ENCODE peak calls at places on chromosomes 13 and 19, in six cellular contexts. One of them, this sample, is unnamed.
A peak's percentile ranks its signal among the peaks of the same experiment; 100 is the strongest.

GRCh38 chr19:35986664-35987570 is 8.1 kb upstream of the SDHAF1 start:
- DNase-seq in heart right ventricle: peak; percentile 35
- DNase-seq in A549: peak; percentile 59
- DNase-seq in tibial nerve: no peak
- DNase-seq in uterus: no peak
- DNase-seq in endodermal cell: peak; percentile 87
- DNase-seq in this sample: peak; percentile 50

GRCh38 chr19:51339687-51340656 is 2.0 kb downstream of the VSIG10L start:
- DNase-seq in heart right ventricle: peak; percentile 99
- DNase-seq in A549: peak; percentile 99
- DNase-seq in tibial nerve: peak; percentile 98
- DNase-seq in uterus: peak; percentile 99
- DNase-seq in endodermal cell: peak; percentile 100
- DNase-seq in this sample: peak; percentile 98

GRCh38 chr13:111265006-111265700 is 55.3 kb upstream of the TEX29 start:
- DNase-seq in heart right ventricle: no peak
- DNase-seq in A549: no peak
- DNase-seq in tibial nerve: no peak
- DNase-seq in uterus: no peak
- DNase-seq in endodermal cell: peak; percentile 72
- DNase-seq in this sample: no peak

GRCh38 chr13:55160911-55161310 is 1979.8 kb upstream of the PRR20A start:
- DNase-seq in heart right ventricle: no peak
- DNase-seq in A549: no peak
- DNase-seq in tibial nerve: no peak
- DNase-seq in uterus: no peak
- DNase-seq in endodermal cell: no peak
- DNase-seq in this sample: no peak

GRCh38 chr19:53977991-53978731 is 13.3 kb upstream of the CACNG6 start:
- DNase-seq in heart right ventricle: peak; percentile 72
- DNase-seq in A549: peak; percentile 100
- DNase-seq in tibial nerve: no peak
- DNase-seq in uterus: peak; percentile 21
- DNase-seq in endodermal cell: peak; percentile 98
- DNase-seq in this sample: peak; percentile 50

GRCh38 chr13:94419304-94419943 is 60.1 kb downstream of the DCT start:
- DNase-seq in heart right ventricle: no peak
- DNase-seq in A549: no peak
- DNase-seq in tibial nerve: no peak
- DNase-seq in uterus: no peak
- DNase-seq in endodermal cell: no peak
- DNase-seq in this sample: no peak

GRCh38 chr19:11496391-11497163 is 9.1 kb downstream of the ZNF653 start:
- DNase-seq in heart right ventricle: peak; percentile 61
- DNase-seq in A549: peak; percentile 84
- DNase-seq in tibial nerve: peak; percentile 31
- DNase-seq in uterus: peak; percentile 64
- DNase-seq in endodermal cell: peak; percentile 96
- DNase-seq in this sample: peak; percentile 64

GRCh38 chr13:114119196-114119595 is 13.2 kb downstream of the RASA3 start:
- DNase-seq in heart right ventricle: no peak
- DNase-seq in A549: peak; percentile 48
- DNase-seq in tibial nerve: no peak
- DNase-seq in uterus: peak; percentile 52
- DNase-seq in endodermal cell: peak; percentile 93
- DNase-seq in this sample: no peak

GRCh38 chr19:13001502-13002388 is 6.5 kb downstream of the NFIX start:
- DNase-seq in heart right ventricle: peak; percentile 66
- DNase-seq in A549: no peak
- DNase-seq in tibial nerve: no peak
- DNase-seq in uterus: peak; percentile 86
- DNase-seq in endodermal cell: no peak
- DNase-seq in this sample: peak; percentile 76

GRCh38 chr13:104773775-104774174 is 1707.6 kb upstream of the SLC10A2 start:
- DNase-seq in heart right ventricle: no peak
- DNase-seq in A549: peak; percentile 12
- DNase-seq in tibial nerve: no peak
- DNase-seq in uterus: no peak
- DNase-seq in endodermal cell: no peak
- DNase-seq in this sample: no peak

GRCh38 chr19:29620931-29621351 is 14.9 kb downstream of the POP4 start:
- DNase-seq in heart right ventricle: no peak
- DNase-seq in A549: no peak
- DNase-seq in tibial nerve: no peak
- DNase-seq in uterus: no peak
- DNase-seq in endodermal cell: no peak
- DNase-seq in this sample: no peak

GRCh38 chr13:98517576-98518310 is 59.2 kb downstream of the STK24 start:
- DNase-seq in heart right ventricle: no peak
- DNase-seq in A549: no peak
- DNase-seq in tibial nerve: no peak
- DNase-seq in uterus: no peak
- DNase-seq in endodermal cell: no peak
- DNase-seq in this sample: no peak

GRCh38 chr13:75366380-75367280 is 115.3 kb downstream of the TBC1D4 start:
- DNase-seq in heart right ventricle: no peak
- DNase-seq in A549: no peak
- DNase-seq in tibial nerve: no peak
- DNase-seq in uterus: no peak
- DNase-seq in endodermal cell: no peak
- DNase-seq in this sample: no peak

GRCh38 chr19:44696939-44697669 is 1.8 kb upstream of the CEACAM16 start:
- DNase-seq in heart right ventricle: no peak
- DNase-seq in A549: no peak
- DNase-seq in tibial nerve: no peak
- DNase-seq in uterus: no peak
- DNase-seq in endodermal cell: peak; percentile 81
- DNase-seq in this sample: no peak

GRCh38 chr19:1156305-1156801 is 17.7 kb downstream of the SBNO2 start:
- DNase-seq in heart right ventricle: no peak
- DNase-seq in A549: peak; percentile 60
- DNase-seq in tibial nerve: no peak
- DNase-seq in uterus: peak; percentile 51
- DNase-seq in endodermal cell: no peak
- DNase-seq in this sample: no peak

GRCh38 chr13:46796515-46797467 is at the start of gene ESD:
- DNase-seq in heart right ventricle: peak; percentile 94
- DNase-seq in A549: peak; percentile 90
- DNase-seq in tibial nerve: peak; percentile 94
- DNase-seq in uterus: peak; percentile 96
- DNase-seq in endodermal cell: peak; percentile 96
- DNase-seq in this sample: peak; percentile 97

GRCh38 chr19:33758541-33759013 is 38.1 kb upstream of the KCTD15 start:
- DNase-seq in heart right ventricle: no peak
- DNase-seq in A549: peak; percentile 57
- DNase-seq in tibial nerve: no peak
- DNase-seq in uterus: no peak
- DNase-seq in endodermal cell: no peak
- DNase-seq in this sample: no peak

GRCh38 chr13:20988909-20989735 is 72.3 kb downstream of the LATS2 start:
- DNase-seq in heart right ventricle: no peak
- DNase-seq in A549: no peak
- DNase-seq in tibial nerve: no peak
- DNase-seq in uterus: no peak
- DNase-seq in endodermal cell: no peak
- DNase-seq in this sample: no peak

GRCh38 chr13:98399756-98400155 is 177.2 kb downstream of the STK24 start:
- DNase-seq in heart right ventricle: no peak
- DNase-seq in A549: no peak
- DNase-seq in tibial nerve: no peak
- DNase-seq in uterus: no peak
- DNase-seq in endodermal cell: no peak
- DNase-seq in this sample: no peak

GRCh38 chr13:41678320-41678719 is 221.0 kb downstream of the RGCC start:
- DNase-seq in heart right ventricle: no peak
- DNase-seq in A549: no peak
- DNase-seq in tibial nerve: no peak
- DNase-seq in uterus: no peak
- DNase-seq in endodermal cell: no peak
- DNase-seq in this sample: no peak

GRCh38 chr19:34173145-34173956 is 1.0 kb downstream of the LSM14A start:
- DNase-seq in heart right ventricle: no peak
- DNase-seq in A549: peak; percentile 69
- DNase-seq in tibial nerve: peak; percentile 19
- DNase-seq in uterus: peak; percentile 23
- DNase-seq in endodermal cell: peak; percentile 87
- DNase-seq in this sample: no peak

DNA sequence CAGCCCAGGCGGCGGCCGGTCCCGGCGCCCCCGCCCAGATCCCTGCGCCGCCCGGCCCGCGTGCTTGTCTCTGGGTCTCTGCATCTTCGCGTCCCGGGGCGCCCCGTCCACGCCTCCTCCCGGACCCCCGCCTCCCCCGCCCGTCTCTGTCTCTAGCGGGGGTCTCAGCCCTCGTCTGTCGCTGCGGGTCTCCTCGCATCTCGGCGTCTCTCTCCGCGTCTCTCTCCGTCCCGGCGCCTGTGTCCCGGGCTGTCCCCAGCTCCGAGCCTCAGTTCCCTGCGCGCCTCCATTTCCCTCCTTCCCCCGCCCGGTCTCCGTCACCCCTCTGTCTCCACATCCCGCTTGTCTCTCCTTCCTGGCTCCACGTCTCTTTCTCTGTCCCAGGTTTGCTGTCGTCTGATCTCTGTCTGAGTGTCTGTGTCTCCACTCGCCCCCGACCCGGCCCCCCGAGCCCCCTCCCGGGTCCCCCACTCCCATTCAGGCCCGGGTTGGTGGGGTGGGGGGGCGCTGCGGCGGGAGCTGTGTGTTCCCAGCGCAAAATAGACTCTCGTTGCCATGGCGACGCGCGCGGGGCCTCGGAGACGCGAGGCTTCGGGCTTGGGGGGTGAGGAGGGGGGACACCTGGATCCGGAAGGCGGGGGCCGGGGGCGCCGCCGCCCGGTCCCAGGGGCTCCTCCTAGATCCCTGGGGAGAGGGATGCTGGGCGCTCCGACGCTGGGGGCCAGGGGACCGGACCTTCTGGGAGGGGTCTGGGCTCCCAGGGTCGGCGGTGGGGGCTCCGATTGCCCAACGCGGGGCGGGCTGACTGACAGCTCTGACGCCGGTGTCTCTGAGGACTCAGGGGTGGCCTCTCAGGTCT is 8.7 kb upstream of the SHISA7 start:
- DNase-seq in heart right ventricle: no peak
- DNase-seq in A549: no peak
- DNase-seq in tibial nerve: no peak
- DNase-seq in uterus: no peak
- DNase-seq in endodermal cell: peak; percentile 67
- DNase-seq in this sample: no peak
- H3K4me3 ChIP-seq in heart right ventricle: peak overlapping the region; percentile 31
- H3K4me3 ChIP-seq in A549: peak overlapping the region; percentile 44
- H3K4me3 ChIP-seq in tibial nerve: peak overlapping the region; percentile 53
- H3K4me3 ChIP-seq in uterus: no peak overlapping the region
- H3K4me3 ChIP-seq in endodermal cell: no peak overlapping the region
- H3K4me3 ChIP-seq in this sample: peak overlapping the region; percentile 37

DNA sequence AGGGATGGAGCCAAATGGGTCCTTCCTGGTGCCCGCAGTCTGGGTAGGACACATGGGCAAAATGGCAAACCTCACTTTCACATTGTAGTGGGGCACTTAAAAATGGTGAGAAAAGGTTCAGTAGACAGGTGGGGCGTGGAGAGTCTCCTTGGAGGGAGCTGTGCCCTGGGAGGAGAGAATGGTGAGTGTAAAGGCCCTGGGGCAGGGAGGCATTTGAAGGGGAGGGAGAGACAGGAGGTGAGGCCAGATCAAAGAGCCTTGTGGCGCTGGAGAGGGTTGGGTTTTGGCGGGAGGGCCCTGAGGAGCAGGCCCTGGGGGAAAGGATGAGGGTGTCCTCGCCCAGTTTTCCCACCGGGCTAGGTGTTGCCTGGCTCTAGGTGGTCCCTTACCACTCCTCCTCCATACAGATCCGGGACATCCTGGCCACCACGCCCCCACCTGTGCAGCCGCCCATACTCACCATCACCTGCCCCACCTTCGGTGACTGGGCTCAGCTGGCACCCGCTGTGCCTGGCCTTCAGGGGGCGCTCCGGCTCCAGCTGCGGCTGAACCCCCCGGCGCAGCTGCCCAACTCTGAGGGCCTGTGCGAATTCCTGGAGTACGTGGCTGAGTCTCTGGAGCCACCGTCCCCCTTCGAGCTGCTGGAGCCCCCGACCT is 6.3 kb downstream of the MAP1S start:
- DNase-seq in heart right ventricle: no peak
- DNase-seq in A549: no peak
- DNase-seq in tibial nerve: no peak
- DNase-seq in uterus: no peak
- DNase-seq in endodermal cell: peak; percentile 80
- DNase-seq in this sample: no peak
- TF ChIP-seq CTCF in heart right ventricle: peak; percentile 37
- TF ChIP-seq CTCF in A549: peak; percentile 23
- TF ChIP-seq CTCF in tibial nerve: no peak
- TF ChIP-seq CTCF in uterus: no peak
- TF ChIP-seq CTCF in endodermal cell: peak; percentile 77
- TF ChIP-seq CTCF in this sample: no peak

DNA sequence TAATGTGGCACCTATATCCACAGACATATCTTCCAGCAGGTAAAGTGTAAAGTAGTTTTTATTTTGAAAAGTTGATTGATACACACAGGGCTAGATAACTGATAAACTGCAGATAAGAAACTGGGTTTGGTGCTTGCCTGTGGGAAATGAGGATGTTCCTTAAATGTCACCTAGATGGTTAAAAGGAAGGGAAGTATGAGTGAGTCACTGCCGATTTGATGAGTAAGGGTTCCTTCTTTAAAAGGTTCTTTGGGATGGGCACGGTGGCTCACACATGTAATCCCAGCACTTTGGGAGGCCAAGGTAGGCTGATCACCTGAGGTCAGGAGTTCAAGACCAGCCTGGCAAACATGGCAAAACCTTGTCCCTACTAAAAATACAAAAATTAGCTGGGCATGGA is 73.8 kb upstream of the FRY start:
- DNase-seq in heart right ventricle: no peak
- DNase-seq in A549: no peak
- DNase-seq in tibial nerve: no peak
- DNase-seq in uterus: no peak
- DNase-seq in endodermal cell: no peak
- DNase-seq in this sample: no peak
- H3K27ac ChIP-seq in heart right ventricle: no peak overlapping the region
- H3K27ac ChIP-seq in A549: no peak overlapping the region
- H3K27ac ChIP-seq in tibial nerve: no peak overlapping the region
- H3K27ac ChIP-seq in uterus: no peak overlapping the region
- H3K27ac ChIP-seq in endodermal cell: no peak overlapping the region
- H3K27ac ChIP-seq in this sample: no peak overlapping the region

GRCh38 chr19:14434157-14434501 is 1.0 kb downstream of the PKN1 start:
- DNase-seq in heart right ventricle: no peak
- DNase-seq in A549: no peak
- DNase-seq in tibial nerve: no peak
- DNase-seq in uterus: no peak
- DNase-seq in endodermal cell: no peak
- DNase-seq in this sample: no peak

GRCh38 chr19:14434543-14435319 is 1.6 kb downstream of the PKN1 start:
- DNase-seq in heart right ventricle: peak; percentile 65
- DNase-seq in A549: peak; percentile 73
- DNase-seq in tibial nerve: no peak
- DNase-seq in uterus: peak; percentile 72
- DNase-seq in endodermal cell: no peak
- DNase-seq in this sample: peak; percentile 68

GRCh38 chr19:14433454-14434156 is 499 bp downstream of the PKN1 start:
- DNase-seq in heart right ventricle: no peak
- DNase-seq in A549: no peak
- DNase-seq in tibial nerve: no peak
- DNase-seq in uterus: peak; percentile 40
- DNase-seq in endodermal cell: peak; percentile 62
- DNase-seq in this sample: no peak

GRCh38 chr19:14437578-14438140 is 4.6 kb downstream of the PKN1 start:
- DNase-seq in heart right ventricle: no peak
- DNase-seq in A549: no peak
- DNase-seq in tibial nerve: no peak
- DNase-seq in uterus: no peak
- DNase-seq in endodermal cell: no peak
- DNase-seq in this sample: no peak

GRCh38 chr19:14435320-14436050 is 2.4 kb downstream of the PKN1 start:
- DNase-seq in heart right ventricle: no peak
- DNase-seq in A549: no peak
- DNase-seq in tibial nerve: no peak
- DNase-seq in uterus: no peak
- DNase-seq in endodermal cell: no peak
- DNase-seq in this sample: no peak
- H3K4me3 ChIP-seq in heart right ventricle: peak overlapping the region; percentile 83
- H3K4me3 ChIP-seq in A549: no peak overlapping the region
- H3K4me3 ChIP-seq in tibial nerve: no peak overlapping the region
- H3K4me3 ChIP-seq in uterus: no peak overlapping the region
- H3K4me3 ChIP-seq in endodermal cell: no peak overlapping the region
- H3K4me3 ChIP-seq in this sample: peak overlapping the region; percentile 93